ENCODE peak calls at places on chromosome 1, in seven cellular contexts. One of them, this sample, is unnamed.

GRCh38 chr1:214551436-214552173 is at the start of gene PTPN14:
- DNase-seq in keratinocyte: no peak
- DNase-seq in MM.1S: no peak
- DNase-seq in endothelial cell of umbilical vein: peak
- DNase-seq in trophoblast cell: peak
- DNase-seq in IMR-90: peak
- DNase-seq in neural progenitor cell: peak
- DNase-seq in this sample: no peak

GRCh38 chr1:201557572-201557958 is 18.6 kb downstream of the NAV1 start:
- DNase-seq in neural progenitor cell: no peak
- DNase-seq in trophoblast cell: no peak
- DNase-seq in MM.1S: no peak
- DNase-seq in IMR-90: no peak
- DNase-seq in keratinocyte: no peak
- DNase-seq in endothelial cell of umbilical vein: peak
- DNase-seq in this sample: no peak

GRCh38 chr1:55446351-55446750 is 231.2 kb upstream of the USP24 start:
- DNase-seq in IMR-90: peak
- DNase-seq in endothelial cell of umbilical vein: no peak
- DNase-seq in keratinocyte: no peak
- DNase-seq in MM.1S: no peak
- DNase-seq in neural progenitor cell: no peak
- DNase-seq in trophoblast cell: no peak
- DNase-seq in this sample: no peak

GRCh38 chr1:178684111-178684510 is 40.9 kb upstream of the RALGPS2 start:
- DNase-seq in trophoblast cell: peak
- DNase-seq in MM.1S: no peak
- DNase-seq in keratinocyte: no peak
- DNase-seq in IMR-90: no peak
- DNase-seq in endothelial cell of umbilical vein: no peak
- DNase-seq in neural progenitor cell: no peak
- DNase-seq in this sample: no peak

GRCh38 chr1:11331874-11332546 is 59.0 kb downstream of the UBIAD1 start:
- DNase-seq in MM.1S: no peak
- DNase-seq in trophoblast cell: no peak
- DNase-seq in IMR-90: no peak
- DNase-seq in keratinocyte: no peak
- DNase-seq in neural progenitor cell: no peak
- DNase-seq in endothelial cell of umbilical vein: no peak
- DNase-seq in this sample: no peak

GRCh38 chr1:237303929-237304328 is 261.9 kb downstream of the RYR2 start:
- DNase-seq in MM.1S: no peak
- DNase-seq in keratinocyte: no peak
- DNase-seq in IMR-90: no peak
- DNase-seq in trophoblast cell: peak
- DNase-seq in endothelial cell of umbilical vein: no peak
- DNase-seq in neural progenitor cell: no peak
- DNase-seq in this sample: no peak

GRCh38 chr1:107535091-107535490 is 394.3 kb downstream of the NTNG1 start:
- DNase-seq in keratinocyte: no peak
- DNase-seq in IMR-90: no peak
- DNase-seq in trophoblast cell: no peak
- DNase-seq in endothelial cell of umbilical vein: no peak
- DNase-seq in MM.1S: peak
- DNase-seq in neural progenitor cell: no peak
- DNase-seq in this sample: no peak

GRCh38 chr1:115539736-115540135 is 102.0 kb upstream of the VANGL1 start:
- DNase-seq in neural progenitor cell: no peak
- DNase-seq in MM.1S: no peak
- DNase-seq in IMR-90: peak
- DNase-seq in keratinocyte: no peak
- DNase-seq in endothelial cell of umbilical vein: no peak
- DNase-seq in trophoblast cell: no peak
- DNase-seq in this sample: no peak

GRCh38 chr1:48022306-48022705 is 25.1 kb upstream of the TRABD2B start:
- DNase-seq in keratinocyte: no peak
- DNase-seq in trophoblast cell: no peak
- DNase-seq in neural progenitor cell: no peak
- DNase-seq in IMR-90: no peak
- DNase-seq in MM.1S: no peak
- DNase-seq in endothelial cell of umbilical vein: no peak
- DNase-seq in this sample: no peak

GRCh38 chr1:243628476-243628907 is 221.6 kb downstream of the AKT3 start:
- DNase-seq in endothelial cell of umbilical vein: no peak
- DNase-seq in keratinocyte: no peak
- DNase-seq in neural progenitor cell: no peak
- DNase-seq in trophoblast cell: no peak
- DNase-seq in IMR-90: peak
- DNase-seq in MM.1S: no peak
- DNase-seq in this sample: no peak

GRCh38 chr1:42962641-42963377 is 4.1 kb upstream of the SLC2A1 start:
- DNase-seq in IMR-90: peak
- DNase-seq in neural progenitor cell: peak
- DNase-seq in endothelial cell of umbilical vein: no peak
- DNase-seq in MM.1S: no peak
- DNase-seq in trophoblast cell: peak
- DNase-seq in keratinocyte: no peak
- DNase-seq in this sample: peak

GRCh38 chr1:15680614-15681345 is 3.3 kb upstream of the PLEKHM2 start:
- DNase-seq in endothelial cell of umbilical vein: no peak
- DNase-seq in MM.1S: no peak
- DNase-seq in IMR-90: peak
- DNase-seq in neural progenitor cell: no peak
- DNase-seq in keratinocyte: peak
- DNase-seq in trophoblast cell: peak
- DNase-seq in this sample: no peak

GRCh38 chr1:70807088-70807664 is 240.4 kb downstream of the PTGER3 start:
- DNase-seq in keratinocyte: no peak
- DNase-seq in trophoblast cell: no peak
- DNase-seq in IMR-90: no peak
- DNase-seq in endothelial cell of umbilical vein: no peak
- DNase-seq in neural progenitor cell: no peak
- DNase-seq in MM.1S: no peak
- DNase-seq in this sample: no peak

GRCh38 chr1:161172349-161172748 is 5.0 kb downstream of the B4GALT3 start:
- DNase-seq in MM.1S: no peak
- DNase-seq in neural progenitor cell: no peak
- DNase-seq in IMR-90: no peak
- DNase-seq in keratinocyte: no peak
- DNase-seq in endothelial cell of umbilical vein: no peak
- DNase-seq in trophoblast cell: no peak
- DNase-seq in this sample: no peak

GRCh38 chr1:214241060-214241459 is 39.9 kb upstream of the SMYD2 start:
- DNase-seq in endothelial cell of umbilical vein: no peak
- DNase-seq in MM.1S: no peak
- DNase-seq in neural progenitor cell: no peak
- DNase-seq in trophoblast cell: no peak
- DNase-seq in IMR-90: peak
- DNase-seq in keratinocyte: no peak
- DNase-seq in this sample: no peak

GRCh38 chr1:221044538-221044937 is 165.3 kb downstream of the HLX start:
- DNase-seq in MM.1S: no peak
- DNase-seq in neural progenitor cell: no peak
- DNase-seq in keratinocyte: no peak
- DNase-seq in IMR-90: no peak
- DNase-seq in trophoblast cell: no peak
- DNase-seq in endothelial cell of umbilical vein: no peak
- DNase-seq in this sample: no peak

GRCh38 chr1:71273326-71273725 is 192.5 kb upstream of the ZRANB2 start:
- DNase-seq in MM.1S: no peak
- DNase-seq in IMR-90: no peak
- DNase-seq in neural progenitor cell: no peak
- DNase-seq in keratinocyte: no peak
- DNase-seq in endothelial cell of umbilical vein: no peak
- DNase-seq in trophoblast cell: no peak
- DNase-seq in this sample: no peak

GRCh38 chr1:17206196-17206595 is 1.3 kb downstream of the PADI1 start:
- DNase-seq in MM.1S: no peak
- DNase-seq in trophoblast cell: no peak
- DNase-seq in endothelial cell of umbilical vein: no peak
- DNase-seq in IMR-90: no peak
- DNase-seq in neural progenitor cell: no peak
- DNase-seq in keratinocyte: no peak
- DNase-seq in this sample: no peak

GRCh38 chr1:236853916-236854601 is 59.0 kb downstream of the MTR start:
- DNase-seq in MM.1S: no peak
- DNase-seq in IMR-90: peak
- DNase-seq in keratinocyte: no peak
- DNase-seq in endothelial cell of umbilical vein: no peak
- DNase-seq in neural progenitor cell: no peak
- DNase-seq in trophoblast cell: no peak
- DNase-seq in this sample: no peak

GRCh38 chr1:170537798-170538503 is 6.0 kb downstream of the GORAB start:
- DNase-seq in endothelial cell of umbilical vein: peak
- DNase-seq in IMR-90: peak
- DNase-seq in neural progenitor cell: no peak
- DNase-seq in MM.1S: no peak
- DNase-seq in trophoblast cell: no peak
- DNase-seq in keratinocyte: no peak
- DNase-seq in this sample: no peak

GRCh38 chr1:96259399-96259798 is 462.2 kb upstream of the PTBP2 start:
- DNase-seq in keratinocyte: no peak
- DNase-seq in endothelial cell of umbilical vein: no peak
- DNase-seq in trophoblast cell: no peak
- DNase-seq in neural progenitor cell: peak
- DNase-seq in MM.1S: no peak
- DNase-seq in IMR-90: no peak
- DNase-seq in this sample: no peak

GRCh38 chr1:58785424-58786058 is 1.7 kb upstream of the JUN start:
- DNase-seq in endothelial cell of umbilical vein: no peak
- DNase-seq in neural progenitor cell: peak
- DNase-seq in IMR-90: peak
- DNase-seq in MM.1S: peak
- DNase-seq in trophoblast cell: peak
- DNase-seq in keratinocyte: no peak
- DNase-seq in this sample: peak

GRCh38 chr1:207497951-207498350 is 2.0 kb downstream of the CR1 start:
- DNase-seq in neural progenitor cell: no peak
- DNase-seq in trophoblast cell: peak
- DNase-seq in MM.1S: no peak
- DNase-seq in keratinocyte: no peak
- DNase-seq in IMR-90: no peak
- DNase-seq in endothelial cell of umbilical vein: no peak
- DNase-seq in this sample: no peak

DNA sequence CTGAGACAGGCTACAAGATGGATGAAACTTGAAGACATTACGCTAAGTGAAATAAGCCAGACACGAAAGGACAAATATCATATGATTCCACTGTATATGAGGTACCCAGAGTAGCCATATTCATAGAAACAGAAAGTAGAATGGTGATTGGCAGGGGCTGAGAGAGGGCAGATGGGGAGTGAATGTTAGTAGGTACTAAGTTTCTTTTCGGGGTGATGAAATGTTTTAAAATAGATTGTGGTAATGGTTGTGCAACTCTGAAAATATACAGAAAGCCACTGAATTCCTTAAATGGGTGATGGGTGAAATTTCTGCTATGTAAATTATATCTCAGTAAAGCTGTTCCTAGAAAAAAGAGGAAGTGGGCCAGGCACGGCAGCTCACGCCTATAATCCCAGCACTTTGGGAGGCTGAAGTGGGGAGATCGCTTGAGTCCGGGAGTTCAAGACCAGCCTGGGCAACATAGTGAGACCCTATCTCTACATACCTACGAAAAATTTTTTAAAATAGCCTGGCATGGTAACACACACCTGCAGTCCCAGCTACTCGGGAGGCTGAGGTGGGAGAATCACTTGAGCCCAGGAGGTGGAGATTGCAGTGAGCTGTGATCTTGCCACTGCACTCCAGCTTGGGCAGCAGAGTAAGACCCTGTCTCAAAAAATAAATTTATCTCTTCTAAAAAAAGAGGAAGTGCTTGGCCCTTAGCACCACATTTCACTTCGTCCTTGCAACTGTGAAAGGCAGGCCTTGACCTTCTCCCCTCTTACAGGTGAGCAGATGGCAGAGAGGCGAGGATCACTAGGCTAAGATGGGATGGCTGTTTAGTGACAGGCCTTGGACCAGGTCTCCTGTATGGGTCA is 16.0 kb downstream of the SLC27A3 start:
- DNase-seq in trophoblast cell: no peak
- DNase-seq in IMR-90: peak
- DNase-seq in keratinocyte: no peak
- DNase-seq in MM.1S: peak
- DNase-seq in endothelial cell of umbilical vein: no peak
- DNase-seq in neural progenitor cell: no peak
- DNase-seq in this sample: peak
- H3K4me3 ChIP-seq in trophoblast cell: no peak
- H3K4me3 ChIP-seq in IMR-90: peak
- H3K4me3 ChIP-seq in keratinocyte: no peak
- H3K4me3 ChIP-seq in MM.1S: peak
- H3K4me3 ChIP-seq in endothelial cell of umbilical vein: no peak
- H3K4me3 ChIP-seq in neural progenitor cell: no peak
- H3K4me3 ChIP-seq in this sample: peak

DNA sequence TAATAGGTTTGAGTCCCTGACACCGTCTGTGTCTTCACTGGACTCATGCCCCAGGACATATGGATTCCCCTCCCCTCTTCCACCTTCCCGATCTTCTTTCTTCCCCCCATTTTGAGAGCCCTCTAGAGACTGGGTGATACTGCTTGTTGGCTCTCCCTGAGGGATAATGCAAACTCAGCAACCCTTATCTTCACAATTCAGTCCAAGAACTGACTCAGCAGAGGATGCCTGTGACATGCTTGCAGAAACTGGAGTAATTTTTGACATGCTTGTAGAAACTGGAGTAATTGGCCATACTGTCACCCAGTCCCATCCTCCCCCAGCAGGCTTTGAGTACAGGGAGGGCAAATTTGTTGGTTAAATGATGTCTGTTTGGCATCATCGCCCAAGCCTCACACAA is 127.6 kb upstream of the CTTNBP2NL start:
- DNase-seq in MM.1S: no peak
- DNase-seq in keratinocyte: no peak
- DNase-seq in endothelial cell of umbilical vein: no peak
- DNase-seq in trophoblast cell: peak
- DNase-seq in IMR-90: peak
- DNase-seq in neural progenitor cell: no peak
- DNase-seq in this sample: no peak
- H2AFZ ChIP-seq in MM.1S: no peak
- H2AFZ ChIP-seq in keratinocyte: no peak
- H2AFZ ChIP-seq in endothelial cell of umbilical vein: no peak
- H2AFZ ChIP-seq in trophoblast cell: no peak
- H2AFZ ChIP-seq in IMR-90: no peak
- H2AFZ ChIP-seq in neural progenitor cell: no peak
- H2AFZ ChIP-seq in this sample: no peak

GRCh38 chr1:85398391-85399064 is 66.4 kb downstream of the DDAH1 start:
- DNase-seq in trophoblast cell: no peak
- DNase-seq in keratinocyte: no peak
- DNase-seq in IMR-90: peak
- DNase-seq in neural progenitor cell: no peak
- DNase-seq in MM.1S: peak
- DNase-seq in endothelial cell of umbilical vein: peak
- DNase-seq in this sample: peak
- H3K9ac ChIP-seq in trophoblast cell: no peak
- H3K9ac ChIP-seq in keratinocyte: no peak
- H3K9ac ChIP-seq in IMR-90: no peak
- H3K9ac ChIP-seq in neural progenitor cell: no peak
- H3K9ac ChIP-seq in MM.1S: no peak
- H3K9ac ChIP-seq in endothelial cell of umbilical vein: no peak
- H3K9ac ChIP-seq in this sample: no peak

GRCh38 chr1:22489278-22489677 is 37.6 kb downstream of the ZBTB40 start:
- DNase-seq in endothelial cell of umbilical vein: no peak
- DNase-seq in MM.1S: no peak
- DNase-seq in IMR-90: no peak
- DNase-seq in neural progenitor cell: no peak
- DNase-seq in trophoblast cell: no peak
- DNase-seq in keratinocyte: no peak
- DNase-seq in this sample: no peak
- H3K4me3 ChIP-seq in endothelial cell of umbilical vein: no peak
- H3K4me3 ChIP-seq in MM.1S: no peak
- H3K4me3 ChIP-seq in IMR-90: no peak
- H3K4me3 ChIP-seq in neural progenitor cell: no peak
- H3K4me3 ChIP-seq in trophoblast cell: no peak
- H3K4me3 ChIP-seq in keratinocyte: no peak
- H3K4me3 ChIP-seq in this sample: no peak

GRCh38 chr1:93992190-93992589 is 83.0 kb upstream of the GCLM start:
- DNase-seq in endothelial cell of umbilical vein: no peak
- DNase-seq in neural progenitor cell: no peak
- DNase-seq in trophoblast cell: no peak
- DNase-seq in keratinocyte: no peak
- DNase-seq in IMR-90: no peak
- DNase-seq in MM.1S: no peak
- DNase-seq in this sample: no peak
- H2AFZ ChIP-seq in endothelial cell of umbilical vein: no peak
- H2AFZ ChIP-seq in neural progenitor cell: no peak
- H2AFZ ChIP-seq in trophoblast cell: no peak
- H2AFZ ChIP-seq in keratinocyte: no peak
- H2AFZ ChIP-seq in IMR-90: no peak
- H2AFZ ChIP-seq in MM.1S: peak
- H2AFZ ChIP-seq in this sample: no peak

This sample was measured in Karpas-422.